ENCODE peak calls at places on chromosomes 3 and 15, in ten cellular contexts. B, D, M, X, L, Y, C, Q, G and N are unnamed samples.

GRCh38 chr3:25047058-25047457 is 381.0 kb upstream of the RARB start:
- DNase-seq in B (no peak), D (no peak), M (no peak), X (no peak), L (no peak), Y (no peak), C (peak; percentile 24), Q (no peak), G (no peak), N (no peak)

GRCh38 chr15:57375827-57376694 is at the start of gene CGNL1:
- DNase-seq in B (no peak), D (no peak), M (peak; percentile 82), X (peak; percentile 44), L (peak; percentile 88), Y (no peak), C (no peak), Q (no peak), G (no peak), N (no peak)

GRCh38 chr3:69505770-69506407 is 120.0 kb upstream of the FRMD4B start:
- DNase-seq in B (no peak), D (no peak), M (no peak), X (no peak), L (no peak), Y (peak; percentile 9), C (no peak), Q (no peak), G (no peak), N (peak; percentile 22)

GRCh38 chr3:185558395-185558794 is 6.0 kb upstream of the LIPH start:
- DNase-seq in B (no peak), D (no peak), M (peak; percentile 78), X (no peak), L (no peak), Y (no peak), C (peak; percentile 15), Q (no peak), G (no peak), N (no peak)

GRCh38 chr3:28575748-28576589 is 227.3 kb upstream of the AZI2 start:
- DNase-seq in B (no peak), D (no peak), M (no peak), X (peak; percentile 49), L (peak; percentile 69), Y (no peak), C (peak; percentile 6), Q (no peak), G (no peak), N (no peak)

GRCh38 chr3:176767385-176767784 is 429.9 kb downstream of the TBL1XR1 start:
- DNase-seq in B (peak; percentile 75), D (peak; percentile 85), M (no peak), X (no peak), L (peak; percentile 54), Y (peak; percentile 65), C (peak; percentile 87), Q (no peak), G (no peak), N (peak; percentile 22)

GRCh38 chr15:100947760-100948429 is 28.7 kb downstream of the LRRK1 start:
- DNase-seq in B (no peak), D (no peak), M (no peak), X (no peak), L (no peak), Y (no peak), C (no peak), Q (no peak), G (no peak), N (no peak)

GRCh38 chr3:172203522-172204258 is 164.3 kb downstream of the FNDC3B start:
- DNase-seq in B (peak; percentile 42), D (no peak), M (no peak), X (no peak), L (no peak), Y (peak; percentile 54), C (no peak), Q (no peak), G (no peak), N (no peak)

GRCh38 chr3:115851571-115851970 is 228.3 kb downstream of the GAP43 start:
- DNase-seq in B (no peak), D (no peak), M (no peak), X (no peak), L (no peak), Y (no peak), C (no peak), Q (no peak), G (no peak), N (no peak)

GRCh38 chr15:78201281-78202190 is 32.8 kb downstream of the ACSBG1 start:
- DNase-seq in B (no peak), D (no peak), M (no peak), X (no peak), L (no peak), Y (no peak), C (no peak), Q (no peak), G (no peak), N (no peak)

GRCh38 chr3:123110953-123111615 is 44.3 kb downstream of the PDIA5 start:
- DNase-seq in B (no peak), D (no peak), M (no peak), X (peak; percentile 93), L (no peak), Y (no peak), C (no peak), Q (no peak), G (no peak), N (no peak)

GRCh38 chr3:97827741-97828471 is 6.1 kb downstream of the CRYBG3 start:
- DNase-seq in B (no peak), D (no peak), M (no peak), X (no peak), L (no peak), Y (peak; percentile 31), C (peak; percentile 27), Q (no peak), G (no peak), N (no peak)

GRCh38 chr15:52256366-52256765 is 39.2 kb downstream of the MYO5C start:
- DNase-seq in B (peak; percentile 82), D (peak; percentile 23), M (no peak), X (peak; percentile 75), L (peak; percentile 68), Y (peak; percentile 89), C (peak; percentile 87), Q (peak; percentile 66), G (peak; percentile 78), N (peak; percentile 81)

GRCh38 chr3:12180218-12180617 is 21.5 kb upstream of the TIMP4 start:
- DNase-seq in B (peak; percentile 71), D (no peak), M (peak; percentile 89), X (no peak), L (peak; percentile 68), Y (peak; percentile 76), C (peak; percentile 87), Q (no peak), G (no peak), N (peak; percentile 84)

GRCh38 chr3:59321881-59322540 is 272.2 kb upstream of the CFAP20DC start:
- DNase-seq in B (no peak), D (no peak), M (no peak), X (no peak), L (no peak), Y (no peak), C (no peak), Q (no peak), G (no peak), N (no peak)

GRCh38 chr15:28935316-28935715 is 49.5 kb downstream of the APBA2 start:
- DNase-seq in B (no peak), D (no peak), M (peak; percentile 59), X (no peak), L (peak; percentile 34), Y (no peak), C (no peak), Q (no peak), G (no peak), N (no peak)

GRCh38 chr3:145915787-145916186 is 245.2 kb downstream of the PLOD2 start:
- DNase-seq in B (no peak), D (no peak), M (no peak), X (no peak), L (no peak), Y (no peak), C (no peak), Q (no peak), G (no peak), N (no peak)
- TF ChIP-seq CTCF in B (peak; percentile 4), D (no peak), M (no peak), X (no peak), L (no peak), Y (no peak), C (no peak), Q (no peak), G (no peak), N (no peak)

GRCh38 chr3:74067296-74067695 is 442.6 kb upstream of the PDZRN3 start:
- DNase-seq in B (peak; percentile 20), D (no peak), M (no peak), X (peak; percentile 16), L (no peak), Y (peak; percentile 14), C (peak; percentile 17), Q (no peak), G (no peak), N (no peak)
- TF ChIP-seq CTCF in B (peak; percentile 29), D (no peak), M (peak; percentile 25), X (no peak), L (no peak), Y (peak; percentile 24), C (no peak), Q (no peak), G (no peak), N (no peak)

DNA sequence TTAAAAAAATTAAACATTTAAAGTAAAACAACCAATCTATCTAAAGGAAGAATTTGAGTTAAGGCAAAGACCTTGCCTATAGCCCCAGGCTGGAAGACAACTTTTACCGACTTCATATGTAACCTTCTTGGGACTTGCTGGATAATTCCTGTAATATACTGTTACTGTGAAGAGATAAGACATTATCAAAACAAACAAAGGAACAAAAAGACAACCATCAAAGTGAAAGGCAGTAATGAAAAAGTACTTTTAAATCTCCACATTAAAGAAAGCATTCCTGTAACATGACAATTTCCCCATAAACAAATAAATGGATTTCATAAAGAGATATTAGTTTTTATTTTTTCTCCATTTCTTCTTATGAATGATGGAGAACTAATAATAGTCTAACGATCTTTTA is 2.4 kb downstream of the CMTM6 start:
- DNase-seq in B (no peak), D (no peak), M (no peak), X (no peak), L (no peak), Y (no peak), C (no peak), Q (no peak), G (no peak), N (no peak)
- TF ChIP-seq CTCF in B (no peak), D (no peak), M (no peak), X (no peak), L (no peak), Y (no peak), C (no peak), Q (no peak), G (no peak), N (no peak)

GRCh38 chr3:135246027-135246426 is 451.0 kb downstream of the EPHB1 start:
- DNase-seq in B (no peak), D (no peak), M (no peak), X (no peak), L (no peak), Y (no peak), C (no peak), Q (no peak), G (no peak), N (no peak)

GRCh38 chr3:135242285-135242684 is 447.2 kb downstream of the EPHB1 start:
- DNase-seq in B (no peak), D (no peak), M (no peak), X (no peak), L (no peak), Y (no peak), C (no peak), Q (no peak), G (no peak), N (no peak)

GRCh38 chr3:135249186-135249585 is 454.1 kb downstream of the EPHB1 start:
- DNase-seq in B (no peak), D (no peak), M (no peak), X (no peak), L (no peak), Y (no peak), C (no peak), Q (no peak), G (no peak), N (no peak)

GRCh38 chr3:135248217-135248616 is 453.2 kb downstream of the EPHB1 start:
- DNase-seq in B (no peak), D (no peak), M (no peak), X (no peak), L (no peak), Y (no peak), C (no peak), Q (no peak), G (no peak), N (no peak)
- TF ChIP-seq CTCF in B (no peak), D (no peak), M (no peak), X (no peak), L (no peak), Y (no peak), C (no peak), Q (no peak), G (no peak), N (no peak)